ENCODE peak calls at places on chromosomes 7 and 10, in ten cellular contexts. Q is GM23338, H is astrocyte of the spinal cord, E is kidney, L is GM04503, R is NCI-H345, X is EL, K is fibroblast of mammary gland, J is ELF-1, I is HCEC 1CT. U is an unnamed sample.

GRCh38 chr10:118251791-118252190 is 90.3 kb downstream of the FAM204A start:
- DNase-seq in R (no peak), J (no peak), E (no peak), L (no peak), K (peak; percentile 38), H (no peak), X (no peak), Q (no peak), I (no peak), U (no peak)

GRCh38 chr10:112695539-112695938 is 248.5 kb downstream of the VTI1A start:
- DNase-seq in J (no peak), Q (no peak), L (no peak), X (no peak), K (no peak), E (no peak), H (no peak), R (no peak), I (no peak), U (no peak)

GRCh38 chr10:126647116-126647515 is 23.4 kb downstream of the C10orf90 start:
- DNase-seq in H (no peak), X (no peak), L (no peak), K (no peak), Q (no peak), R (no peak), I (no peak), J (no peak), E (no peak), U (no peak)

GRCh38 chr7:155769701-155770100 is 42.6 kb downstream of the SHH start:
- DNase-seq in I (no peak), X (no peak), J (no peak), R (no peak), K (peak; percentile 98), Q (no peak), L (peak; percentile 79), H (peak; percentile 29), E (no peak), U (no peak)

GRCh38 chr10:32379314-32379949 is 32.5 kb upstream of the EPC1 start:
- DNase-seq in J (peak; percentile 75), H (peak; percentile 79), K (peak; percentile 69), X (peak; percentile 56), I (peak; percentile 62), R (peak; percentile 76), Q (peak; percentile 69), L (no peak), E (no peak), U (no peak)

GRCh38 chr10:131577178-131577555 is 265.6 kb upstream of the TCERG1L start:
- DNase-seq in E (no peak), J (no peak), R (no peak), L (no peak), Q (no peak), K (no peak), I (no peak), X (no peak), H (no peak), U (no peak)

GRCh38 chr10:35640951-35641429 is 1.1 kb downstream of the FZD8 start:
- DNase-seq in L (no peak), R (peak; percentile 63), Q (peak; percentile 83), H (peak; percentile 86), J (peak; percentile 91), I (peak; percentile 86), K (peak; percentile 81), X (peak; percentile 84), E (peak; percentile 91), U (no peak)

GRCh38 chr7:12898610-12899009 is 211.2 kb downstream of the ARL4A start:
- DNase-seq in I (no peak), H (no peak), Q (no peak), L (no peak), J (no peak), E (no peak), X (no peak), R (no peak), K (no peak), U (no peak)

GRCh38 chr7:92850506-92850905 is 14.1 kb upstream of the CDK6 start:
- DNase-seq in I (no peak), K (no peak), J (no peak), L (no peak), X (no peak), Q (no peak), E (no peak), R (no peak), H (no peak), U (no peak)

GRCh38 chr10:7409045-7409731 is 1.6 kb downstream of the SFMBT2 start:
- DNase-seq in Q (peak; percentile 17), R (no peak), X (no peak), J (peak; percentile 36), E (peak; percentile 80), L (no peak), K (peak; percentile 16), I (peak; percentile 36), H (no peak), U (no peak)

GRCh38 chr10:95391570-95392249 is 100.9 kb upstream of the PDLIM1 start:
- DNase-seq in R (no peak), K (peak; percentile 39), J (peak; percentile 40), X (peak; percentile 21), Q (peak; percentile 77), L (no peak), E (peak; percentile 67), I (peak; percentile 30), H (peak; percentile 83), U (no peak)

GRCh38 chr7:39754326-39755120 is 131.2 kb downstream of the RALA start:
- DNase-seq in L (peak; percentile 55), Q (peak; percentile 47), H (peak; percentile 66), K (peak; percentile 67), E (peak; percentile 78), R (no peak), X (peak; percentile 68), I (peak; percentile 65), J (peak; percentile 93), U (no peak)

GRCh38 chr10:61901829-61902447 is 439 bp downstream of the ARID5B start:
- DNase-seq in I (peak; percentile 34), J (peak; percentile 47), Q (peak; percentile 64), X (no peak), L (no peak), H (no peak), K (peak; percentile 30), R (peak; percentile 25), E (no peak), U (no peak)

GRCh38 chr10:1205450-1206030 is 149.4 kb downstream of the WDR37 start:
- DNase-seq in X (no peak), H (no peak), I (no peak), Q (no peak), E (peak; percentile 54), J (no peak), R (no peak), L (no peak), K (no peak), U (no peak)

GRCh38 chr7:113698556-113699220 is 220.1 kb downstream of the PPP1R3A start:
- DNase-seq in X (peak; percentile 10), Q (peak; percentile 56), J (no peak), R (peak; percentile 19), K (peak; percentile 36), L (no peak), H (peak; percentile 45), E (no peak), I (peak; percentile 61), U (no peak)

GRCh38 chr7:155568961-155569360 is 22.6 kb upstream of the CNPY1 start:
- DNase-seq in X (no peak), L (no peak), K (no peak), R (no peak), J (no peak), H (no peak), E (no peak), I (no peak), Q (no peak), U (no peak)

GRCh38 chr10:108877130-108877529 is 1046.2 kb downstream of the XPNPEP1 start:
- DNase-seq in K (peak; percentile 42), H (peak; percentile 2), R (no peak), X (peak; percentile 26), J (peak; percentile 33), E (no peak), I (peak; percentile 36), Q (no peak), L (no peak), U (no peak)

GRCh38 chr10:90968448-90969086 is 47.7 kb upstream of the ANKRD1 start:
- DNase-seq in H (peak; percentile 86), X (peak; percentile 92), K (peak; percentile 97), I (peak; percentile 95), E (no peak), Q (no peak), J (no peak), R (no peak), L (peak; percentile 56), U (peak; percentile 60)

GRCh38 chr10:36489928-36490279 is 635.5 kb upstream of the ANKRD30A start:
- DNase-seq in Q (no peak), H (peak; percentile 88), K (peak; percentile 77), R (no peak), J (no peak), E (no peak), L (no peak), I (peak; percentile 57), X (peak; percentile 11), U (no peak)

GRCh38 chr10:111410740-111411139 is 333.9 kb downstream of the ADRA2A start:
- DNase-seq in K (peak; percentile 59), J (no peak), I (no peak), X (peak; percentile 52), Q (no peak), R (no peak), E (no peak), L (peak; percentile 40), H (no peak), U (peak; percentile 56)

GRCh38 chr7:111210996-111211395 is 120.1 kb downstream of the LRRN3 start:
- DNase-seq in R (no peak), L (no peak), J (no peak), Q (no peak), X (peak; percentile 68), H (peak; percentile 58), I (peak; percentile 61), K (peak; percentile 37), E (no peak), U (peak; percentile 49)

GRCh38 chr7:51636503-51636902 is 319.9 kb upstream of the COBL start:
- DNase-seq in J (no peak), R (no peak), X (no peak), H (no peak), L (no peak), E (no peak), K (no peak), I (no peak), Q (no peak), U (no peak)

GRCh38 chr7:12493407-12493806 is 77.1 kb upstream of the SCIN start:
- DNase-seq in Q (no peak), E (no peak), I (peak; percentile 73), R (no peak), J (no peak), K (peak; percentile 56), H (peak; percentile 3), L (no peak), X (no peak), U (no peak)

GRCh38 chr7:72098812-72099211 is 313.3 kb downstream of the CALN1 start:
- DNase-seq in I (no peak), X (no peak), L (no peak), K (peak; percentile 87), R (no peak), J (peak; percentile 3), Q (no peak), H (no peak), E (no peak), U (no peak)

GRCh38 chr7:6652446-6653011 is 15.4 kb downstream of the ZNF316 start:
- DNase-seq in J (no peak), R (no peak), I (no peak), H (no peak), X (no peak), Q (no peak), E (no peak), K (no peak), L (no peak), U (no peak)

GRCh38 chr7:115417662-115418061 is 495.8 kb downstream of the MDFIC start:
- DNase-seq in J (peak; percentile 18), I (no peak), H (no peak), R (no peak), X (no peak), L (no peak), K (no peak), Q (peak; percentile 30), E (no peak), U (no peak)

GRCh38 chr7:67856046-67856445 is 859.4 kb downstream of the TYW1 start:
- DNase-seq in R (no peak), E (no peak), I (no peak), Q (no peak), H (no peak), L (no peak), X (no peak), J (peak; percentile 49), K (no peak), U (no peak)

GRCh38 chr10:51748959-51749358 is 49.6 kb upstream of the CSTF2T start:
- DNase-seq in X (no peak), K (no peak), I (no peak), E (no peak), Q (no peak), L (no peak), J (no peak), R (no peak), H (no peak), U (no peak)

U was measured in HS-5.